ENCODE peak calls at places on chromosomes 2 and 18, in nine cellular contexts. V, D, F, B, G, O, W, R and T are unnamed samples.

GRCh38 chr18:13003466-13003896 is 12.3 kb downstream of the CEP192 start:
- DNase-seq in R (peak), W (peak), D (peak), B (no peak), G (no peak), O (peak), F (peak), V (peak), T (no peak)

GRCh38 chr2:190554357-190555006 is 20.0 kb upstream of the NEMP2 start:
- DNase-seq in O (no peak), R (no peak), G (no peak), F (no peak), D (peak), V (no peak), W (no peak), B (no peak), T (no peak)

GRCh38 chr2:74188018-74188601 is 9.4 kb upstream of the MOB1A start:
- DNase-seq in O (no peak), D (peak), B (no peak), V (peak), G (no peak), R (no peak), F (peak), W (peak), T (no peak)

GRCh38 chr2:36438454-36438977 is 82.9 kb downstream of the CRIM1 start:
- DNase-seq in B (no peak), F (peak), R (no peak), D (no peak), G (no peak), W (peak), V (peak), O (no peak), T (no peak)

GRCh38 chr2:142914507-142915313 is 37.2 kb downstream of the KYNU start:
- DNase-seq in W (no peak), V (no peak), G (no peak), D (no peak), B (no peak), R (no peak), F (no peak), O (no peak), T (no peak)

GRCh38 chr2:42195559-42195958 is 26.4 kb downstream of the EML4 start:
- DNase-seq in O (no peak), B (no peak), G (no peak), D (peak), F (no peak), V (peak), W (no peak), R (no peak), T (no peak)

GRCh38 chr18:37663446-37663845 is 97.8 kb upstream of the CELF4 start:
- DNase-seq in B (no peak), W (no peak), O (no peak), D (no peak), G (no peak), V (no peak), R (no peak), F (no peak), T (no peak)

GRCh38 chr2:240322231-240322955 is 113.1 kb upstream of the GPC1 start:
- DNase-seq in B (no peak), F (no peak), O (peak), D (no peak), W (no peak), R (no peak), G (no peak), V (peak), T (no peak)

GRCh38 chr2:235747868-235748144 is 254.0 kb downstream of the AGAP1 start:
- DNase-seq in O (no peak), R (no peak), W (no peak), V (peak), B (no peak), F (no peak), D (no peak), G (no peak), T (no peak)

GRCh38 chr2:68943581-68944568 is 8.8 kb downstream of the GKN2 start:
- DNase-seq in B (peak), D (peak), R (peak), W (peak), V (peak), G (peak), O (peak), F (peak), T (peak)

GRCh38 chr2:15555839-15556238 is 5.3 kb downstream of the NBAS start:
- DNase-seq in R (no peak), D (no peak), G (no peak), V (no peak), F (no peak), O (no peak), B (no peak), W (no peak), T (no peak)

GRCh38 chr18:12159446-12159845 is 65.8 kb downstream of the ANKRD62 start:
- DNase-seq in O (no peak), G (no peak), D (no peak), R (no peak), W (peak), B (no peak), F (peak), V (peak), T (no peak)

GRCh38 chr2:234450431-234451095 is 46.3 kb downstream of the ARL4C start:
- DNase-seq in R (no peak), G (no peak), D (no peak), W (no peak), O (no peak), F (no peak), V (no peak), B (no peak), T (no peak)

GRCh38 chr2:70930371-70931329 is 5.0 kb upstream of the ATP6V1B1 start:
- DNase-seq in W (no peak), D (no peak), R (no peak), G (no peak), O (peak), B (peak), F (no peak), V (no peak), T (no peak)